ENCODE peak calls at places on chromosomes 3 and 15, in eight cellular contexts. J is left lung, C is RWPE2, D is right atrium auricular region, B is lower lobe of right lung, F is fibroblast of lung, V is OCI-LY7, W is ovary. K is an unnamed sample. For H3K36me3 and H3K4me1, the result is how much of the 10 kb centered on the place peaks cover.

GRCh38 chr15:67010898-67011619 is 54.3 kb upstream of the SMAD3 start:
- DNase-seq in D (no peak), C (no peak), J (no peak), W (no peak), V (no peak), B (no peak), F (peak), K (no peak)

GRCh38 chr3:29949131-29949530 is 657.3 kb upstream of the TGFBR2 start:
- DNase-seq in V (no peak), W (no peak), C (no peak), J (no peak), F (peak), B (no peak), D (no peak), K (no peak)

GRCh38 chr3:163779396-163780344 is 1298.6 kb downstream of the SI start:
- DNase-seq in W (no peak), C (no peak), V (no peak), F (no peak), J (no peak), B (no peak), D (no peak), K (no peak)

GRCh38 chr15:65887565-65887964 is 18.3 kb downstream of the RAB11A start:
- DNase-seq in F (no peak), B (no peak), J (no peak), C (no peak), D (no peak), V (no peak), W (no peak), K (no peak)

GRCh38 chr15:53038542-53038941 is 248.4 kb upstream of the ONECUT1 start:
- DNase-seq in D (no peak), W (no peak), J (no peak), B (no peak), V (no peak), F (no peak), C (no peak), K (no peak)

GRCh38 chr3:42911551-42911950 is 5.6 kb downstream of the ZNF662 start:
- DNase-seq in J (no peak), D (no peak), B (no peak), F (no peak), V (no peak), C (no peak), W (no peak), K (no peak)

GRCh38 chr15:92158426-92158825 is 235.3 kb upstream of the ST8SIA2 start:
- DNase-seq in B (no peak), J (no peak), D (no peak), V (no peak), C (peak), W (no peak), F (peak), K (no peak)

GRCh38 chr3:124837065-124837464 is 50.1 kb downstream of the ITGB5 start:
- DNase-seq in C (no peak), V (no peak), B (no peak), J (no peak), F (no peak), W (no peak), D (no peak), K (no peak)

GRCh38 chr3:20062996-20063395 is 22.8 kb downstream of the KAT2B start:
- DNase-seq in D (no peak), V (no peak), B (no peak), J (no peak), F (no peak), C (no peak), W (no peak), K (no peak)

GRCh38 chr3:107488942-107489341 is 33.8 kb upstream of the BBX start:
- DNase-seq in D (no peak), C (no peak), F (no peak), W (no peak), J (no peak), B (no peak), V (no peak), K (no peak)

GRCh38 chr3:119018690-119019463 is 15.8 kb downstream of the IGSF11 start:
- DNase-seq in B (no peak), V (no peak), J (no peak), W (no peak), D (no peak), F (no peak), C (no peak), K (no peak)

GRCh38 chr15:65561934-65562333 is 31.7 kb downstream of the HACD3 start:
- DNase-seq in F (no peak), V (no peak), B (no peak), J (no peak), W (no peak), D (no peak), C (no peak), K (no peak)

GRCh38 chr3:82048711-82049110 is 287.3 kb upstream of the GBE1 start:
- DNase-seq in B (no peak), V (no peak), D (no peak), J (no peak), C (no peak), W (no peak), F (no peak), K (no peak)

GRCh38 chr3:142165194-142165593 is 15.8 kb upstream of the TFDP2 start:
- DNase-seq in B (no peak), D (no peak), C (no peak), J (no peak), F (peak), V (no peak), W (no peak), K (no peak)

GRCh38 chr15:80160570-80161156 is 7.9 kb downstream of the FAH start:
- DNase-seq in C (peak), J (peak), D (peak), V (peak), F (peak), W (peak), B (peak), K (peak)

GRCh38 chr3:53818221-53819162 is 27.7 kb downstream of the CHDH start:
- DNase-seq in D (no peak), B (no peak), V (no peak), J (no peak), W (no peak), C (no peak), F (no peak), K (no peak)

GRCh38 chr3:134449277-134449676 is 36.5 kb downstream of the ANAPC13 start:
- DNase-seq in W (peak), B (no peak), J (no peak), C (no peak), D (no peak), V (peak), F (no peak), K (peak)
- TF ChIP-seq CTCF in W (no peak), B (peak), J (peak), C (peak), D (peak), V (peak), F (peak), K (peak)

DNA sequence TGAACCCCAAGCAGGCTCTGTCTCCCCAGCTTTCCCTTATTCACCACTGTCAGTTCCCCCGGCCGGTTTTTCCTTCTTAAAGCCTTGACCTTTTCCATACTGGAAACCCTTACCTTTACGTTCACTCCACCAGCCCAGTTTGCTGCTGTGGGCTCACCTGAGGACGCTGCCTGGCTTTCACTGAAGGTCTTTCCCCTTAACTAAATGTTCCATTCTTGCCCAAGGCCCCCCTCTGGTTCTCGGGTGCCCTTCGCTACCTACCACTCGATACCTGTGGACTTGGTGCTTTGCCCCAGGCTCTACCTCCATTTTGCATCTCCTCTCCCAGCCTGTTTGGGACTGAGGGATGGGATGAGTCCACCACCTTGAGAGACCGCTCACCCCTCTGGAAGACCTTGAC is 851 bp downstream of the AP2M1 start:
- DNase-seq in B (no peak), W (no peak), F (no peak), C (peak), V (no peak), D (no peak), J (no peak), K (no peak)
- H3K36me3 ChIP-seq in B (half or more), W (under half), F (under half), C (half or more), V (under half), D (half or more), J (under half), K (under half)

DNA sequence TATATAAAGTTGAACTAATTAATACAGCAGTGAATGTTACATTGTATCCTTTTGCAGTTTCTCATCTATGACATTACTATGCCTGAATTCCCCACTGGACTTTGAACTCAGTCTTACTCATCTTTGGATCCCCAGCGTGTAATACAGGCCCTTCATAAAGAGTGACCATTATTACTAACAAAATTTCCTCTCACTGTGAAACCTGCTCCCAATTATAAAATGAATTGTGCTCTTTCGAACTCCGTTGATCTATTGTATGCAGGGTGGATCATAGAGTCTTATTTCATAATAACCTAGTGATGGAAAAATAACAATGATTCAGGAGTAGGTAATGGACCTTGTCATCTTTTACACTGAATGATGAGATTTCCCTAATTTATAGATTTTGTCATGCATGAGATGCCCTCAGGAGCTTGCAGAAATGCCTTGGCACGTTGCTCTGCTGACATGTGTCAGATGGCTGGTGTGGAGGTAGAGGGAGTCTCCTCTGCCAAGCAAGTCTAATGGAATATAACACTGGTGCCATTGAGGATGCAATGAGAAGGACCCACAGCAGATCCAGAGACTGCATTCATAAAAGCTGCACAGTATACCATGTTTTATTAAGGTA is 25.5 kb downstream of the B3GNT5 start:
- DNase-seq in D (no peak), C (no peak), F (no peak), B (no peak), J (no peak), W (no peak), V (no peak), K (no peak)
- H3K4me1 ChIP-seq in D (under half), C (under half), F (under half), B (under half), J (under half), W (under half), V (under half), K (under half)

DNA sequence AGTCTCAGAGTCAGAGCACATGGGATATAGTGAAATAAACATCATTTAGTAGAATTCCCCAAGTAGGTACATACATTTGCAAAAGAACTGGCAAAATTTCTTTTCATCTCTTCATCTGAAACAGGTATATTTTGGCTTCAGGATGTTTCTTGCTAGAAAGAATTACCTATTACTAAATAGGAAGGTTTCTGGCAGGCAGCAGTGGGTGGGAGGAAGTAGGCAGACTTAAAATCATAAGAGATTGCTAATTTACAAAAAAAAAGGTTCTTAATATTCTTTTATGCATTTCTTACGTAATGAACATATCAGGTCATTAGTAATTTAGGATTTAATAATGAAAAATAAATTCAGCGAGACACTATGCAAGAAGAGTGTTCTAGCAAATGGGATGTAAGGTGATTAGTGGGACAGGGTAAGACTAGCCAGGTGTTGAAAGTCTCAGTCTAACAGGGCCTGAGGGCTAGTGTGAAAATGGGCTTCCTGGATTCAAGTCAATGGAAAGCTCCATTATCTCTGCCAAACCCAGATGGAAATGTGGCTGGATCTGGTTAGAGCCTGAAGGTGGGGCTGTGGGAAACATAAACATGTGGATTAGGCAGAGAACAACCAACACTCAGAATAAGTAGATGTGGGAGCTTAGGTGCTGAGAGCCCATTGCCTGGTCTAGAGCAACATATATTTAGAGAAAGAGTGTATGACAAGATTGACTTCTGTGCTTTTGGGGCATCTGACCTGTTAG is 127.4 kb upstream of the FEZF2 start:
- DNase-seq in B (no peak), W (no peak), C (no peak), F (no peak), D (no peak), V (peak), J (no peak), K (no peak)
- TF ChIP-seq CTCF in B (no peak), W (no peak), C (no peak), F (no peak), D (no peak), V (no peak), J (no peak), K (no peak)

GRCh38 chr15:87348746-87349145 is 907.8 kb downstream of the NTRK3 start:
- DNase-seq in J (no peak), W (no peak), V (no peak), C (no peak), F (peak), B (no peak), D (no peak), K (peak)

GRCh38 chr15:87349181-87349580 is 907.4 kb downstream of the NTRK3 start:
- DNase-seq in B (no peak), F (peak), C (no peak), J (no peak), W (no peak), D (no peak), V (no peak), K (peak)

GRCh38 chr15:87345955-87346354 is 910.6 kb downstream of the NTRK3 start:
- DNase-seq in J (no peak), W (no peak), C (no peak), B (no peak), D (no peak), V (no peak), F (no peak), K (no peak)

GRCh38 chr15:87347806-87348515 is 908.6 kb downstream of the NTRK3 start:
- DNase-seq in D (no peak), J (no peak), C (no peak), F (no peak), B (no peak), V (no peak), W (no peak), K (no peak)
- H3K36me3 ChIP-seq in D (under half), J (under half), C (under half), F (under half), B (under half), V (under half), W (under half), K (under half)

DNA sequence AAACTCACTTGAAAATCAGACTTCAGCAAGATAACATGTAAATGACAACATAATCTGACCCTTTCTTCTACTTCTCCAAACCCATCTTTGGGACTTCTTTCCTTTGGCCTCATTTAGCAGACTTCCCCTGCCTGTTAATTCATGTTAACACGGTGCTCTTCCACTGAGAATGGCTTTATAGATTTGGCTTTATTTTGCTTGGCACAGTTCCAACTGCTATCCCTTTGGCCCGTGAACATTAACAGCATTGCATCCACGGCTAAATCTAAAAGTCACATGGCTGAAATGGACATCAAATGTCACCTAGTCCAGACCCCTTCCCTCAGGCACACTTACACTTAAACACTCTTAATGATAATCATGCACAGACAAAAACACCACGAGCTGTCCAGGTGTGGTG is 3.8 kb downstream of the ZMAT3 start:
- DNase-seq in B (no peak), F (no peak), V (no peak), J (no peak), W (no peak), D (no peak), C (no peak), K (peak)
- H3K4me1 ChIP-seq in B (under half), F (under half), V (under half), J (under half), W (under half), D (under half), C (under half), K (under half)

GRCh38 chr3:39260957-39261356 is 18.9 kb downstream of the CX3CR1 start:
- DNase-seq in B (peak), J (peak), C (peak), F (peak), D (peak), V (peak), W (peak), K (peak)
- TF ChIP-seq CTCF in B (peak), J (peak), C (peak), F (peak), D (peak), V (peak), W (no peak), K (peak)

GRCh38 chr3:3766140-3766539 is 33.1 kb upstream of the LRRN1 start:
- DNase-seq in C (no peak), J (no peak), V (no peak), B (no peak), D (no peak), F (no peak), W (no peak), K (no peak)

DNA sequence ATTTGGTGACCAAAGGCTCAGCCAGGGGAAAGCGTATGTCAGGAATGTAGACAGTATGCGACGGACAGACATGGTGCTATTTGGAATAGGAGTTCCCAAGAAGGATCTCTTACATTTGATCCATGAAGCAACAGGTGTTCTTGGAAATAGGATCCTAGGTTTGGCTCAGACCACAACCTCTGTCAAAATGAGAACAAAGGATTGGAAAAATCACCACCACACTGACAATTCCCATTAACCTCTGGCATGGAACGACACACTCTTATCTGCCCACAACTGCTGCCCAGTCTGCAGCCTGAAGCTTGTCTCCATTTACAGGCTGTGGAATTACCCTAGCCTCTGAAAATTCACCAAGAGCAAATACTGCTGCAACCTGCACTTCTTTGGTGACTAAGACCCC is 33.6 kb upstream of the LRRN1 start:
- DNase-seq in B (no peak), D (no peak), J (no peak), F (peak), W (no peak), C (no peak), V (no peak), K (no peak)
- H3K36me3 ChIP-seq in B (under half), D (under half), J (under half), F (under half), W (under half), C (under half), V (under half), K (under half)

GRCh38 chr3:10198226-10198625 is 33.5 kb downstream of the IRAK2 start:
- DNase-seq in C (no peak), J (no peak), W (no peak), V (no peak), B (no peak), F (no peak), D (no peak), K (no peak)
- H3K4me1 ChIP-seq in C (under half), J (under half), W (under half), V (half or more), B (half or more), F (under half), D (under half), K (under half)